ENCODE peak calls at places on chromosomes 12 and 14, in nine cellular contexts. One of them, this sample, is unnamed. For H3K4me1, the result is how much of the 10 kb centered on the place peaks cover.

GRCh38 chr14:60721331-60722162 is 2.6 kb downstream of the SIX4 start:
- DNase-seq in H1: no peak
- DNase-seq in K562: peak
- DNase-seq in transverse colon: peak
- DNase-seq in ovary: peak
- DNase-seq in stomach: peak
- DNase-seq in sigmoid colon: peak
- DNase-seq in A549: peak
- DNase-seq in suprapubic skin: peak
- DNase-seq in this sample: no peak

GRCh38 chr12:6963741-6964446 is 6.6 kb downstream of the PHB2 start:
- DNase-seq in ovary: no peak
- DNase-seq in transverse colon: no peak
- DNase-seq in H1: no peak
- DNase-seq in sigmoid colon: peak
- DNase-seq in suprapubic skin: no peak
- DNase-seq in A549: no peak
- DNase-seq in K562: no peak
- DNase-seq in stomach: no peak
- DNase-seq in this sample: no peak

GRCh38 chr12:112684742-112685141 is 106.8 kb upstream of the RPH3A start:
- DNase-seq in suprapubic skin: no peak
- DNase-seq in H1: no peak
- DNase-seq in K562: no peak
- DNase-seq in A549: no peak
- DNase-seq in transverse colon: no peak
- DNase-seq in ovary: no peak
- DNase-seq in stomach: no peak
- DNase-seq in sigmoid colon: no peak
- DNase-seq in this sample: no peak

GRCh38 chr12:124626841-124627502 is 59.6 kb upstream of the NCOR2 start:
- DNase-seq in transverse colon: no peak
- DNase-seq in sigmoid colon: peak
- DNase-seq in stomach: peak
- DNase-seq in suprapubic skin: no peak
- DNase-seq in A549: no peak
- DNase-seq in ovary: peak
- DNase-seq in K562: no peak
- DNase-seq in H1: no peak
- DNase-seq in this sample: peak

GRCh38 chr14:56181666-56182065 is 63.5 kb downstream of the PELI2 start:
- DNase-seq in K562: no peak
- DNase-seq in A549: no peak
- DNase-seq in H1: no peak
- DNase-seq in transverse colon: no peak
- DNase-seq in suprapubic skin: no peak
- DNase-seq in sigmoid colon: no peak
- DNase-seq in ovary: no peak
- DNase-seq in stomach: peak
- DNase-seq in this sample: no peak

GRCh38 chr14:60095781-60096450 is 4.2 kb downstream of the PCNX4 start:
- DNase-seq in ovary: no peak
- DNase-seq in sigmoid colon: no peak
- DNase-seq in K562: no peak
- DNase-seq in A549: no peak
- DNase-seq in stomach: no peak
- DNase-seq in suprapubic skin: no peak
- DNase-seq in transverse colon: no peak
- DNase-seq in H1: no peak
- DNase-seq in this sample: no peak

GRCh38 chr12:77894548-77894947 is 63.9 kb downstream of the NAV3 start:
- DNase-seq in stomach: no peak
- DNase-seq in suprapubic skin: no peak
- DNase-seq in sigmoid colon: no peak
- DNase-seq in A549: no peak
- DNase-seq in ovary: no peak
- DNase-seq in H1: no peak
- DNase-seq in transverse colon: no peak
- DNase-seq in K562: no peak
- DNase-seq in this sample: no peak

GRCh38 chr14:80117876-80118275 is 93.4 kb downstream of the DIO2 start:
- DNase-seq in transverse colon: no peak
- DNase-seq in K562: no peak
- DNase-seq in ovary: no peak
- DNase-seq in sigmoid colon: no peak
- DNase-seq in stomach: no peak
- DNase-seq in suprapubic skin: no peak
- DNase-seq in H1: no peak
- DNase-seq in A549: no peak
- DNase-seq in this sample: no peak

GRCh38 chr12:69225251-69225910 is 14.0 kb upstream of the CPSF6 start:
- DNase-seq in ovary: no peak
- DNase-seq in K562: no peak
- DNase-seq in suprapubic skin: no peak
- DNase-seq in sigmoid colon: no peak
- DNase-seq in stomach: no peak
- DNase-seq in A549: no peak
- DNase-seq in transverse colon: no peak
- DNase-seq in H1: no peak
- DNase-seq in this sample: no peak

GRCh38 chr12:7709969-7710368 is 1.3 kb upstream of the DPPA3 start:
- DNase-seq in transverse colon: no peak
- DNase-seq in suprapubic skin: no peak
- DNase-seq in stomach: no peak
- DNase-seq in sigmoid colon: no peak
- DNase-seq in ovary: no peak
- DNase-seq in H1: no peak
- DNase-seq in A549: no peak
- DNase-seq in K562: no peak
- DNase-seq in this sample: no peak

GRCh38 chr12:130461868-130462557 is 124.3 kb downstream of the PIWIL1 start:
- DNase-seq in ovary: no peak
- DNase-seq in H1: no peak
- DNase-seq in sigmoid colon: no peak
- DNase-seq in stomach: no peak
- DNase-seq in suprapubic skin: no peak
- DNase-seq in K562: no peak
- DNase-seq in A549: no peak
- DNase-seq in transverse colon: no peak
- DNase-seq in this sample: no peak

GRCh38 chr14:23478109-23478698 is 8.7 kb downstream of the NGDN start:
- DNase-seq in stomach: peak
- DNase-seq in transverse colon: peak
- DNase-seq in ovary: peak
- DNase-seq in A549: peak
- DNase-seq in H1: no peak
- DNase-seq in K562: peak
- DNase-seq in suprapubic skin: no peak
- DNase-seq in sigmoid colon: no peak
- DNase-seq in this sample: peak

DNA sequence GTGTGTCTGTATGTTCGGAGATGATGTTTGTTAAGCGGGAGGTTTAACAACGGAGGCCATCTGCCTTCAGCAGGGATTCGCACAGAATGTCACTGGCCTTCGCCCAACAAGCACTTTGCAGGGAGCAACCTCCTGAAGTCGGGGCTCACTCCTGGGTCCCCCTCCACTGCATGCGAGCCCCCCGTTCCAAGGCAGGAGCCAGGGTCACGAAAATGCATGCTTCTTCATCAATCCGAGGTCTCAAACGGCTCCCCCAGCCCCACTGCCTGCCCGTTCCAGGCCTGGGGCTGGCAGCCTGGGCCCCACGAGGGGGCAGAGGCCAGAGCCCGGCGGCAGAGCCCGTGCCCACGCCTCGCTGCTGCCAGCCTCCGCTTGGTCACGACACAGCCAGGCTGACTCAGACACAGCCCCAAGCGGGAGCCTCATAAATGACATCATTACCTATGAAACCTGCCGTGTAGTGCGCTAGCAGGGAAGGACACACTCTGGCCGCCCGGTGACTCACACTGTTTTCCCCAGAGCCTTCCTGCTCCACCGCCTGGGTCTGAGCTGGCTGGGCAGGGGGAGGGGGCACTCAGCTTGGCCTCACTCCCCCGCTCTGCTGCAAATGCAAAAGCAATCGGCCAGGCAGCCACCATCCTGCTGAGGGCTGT is 169.5 kb upstream of the RTL1 start:
- DNase-seq in A549: peak
- DNase-seq in H1: peak
- DNase-seq in stomach: peak
- DNase-seq in ovary: peak
- DNase-seq in suprapubic skin: peak
- DNase-seq in sigmoid colon: peak
- DNase-seq in K562: peak
- DNase-seq in transverse colon: peak
- DNase-seq in this sample: no peak
- H3K4me1 ChIP-seq in A549: under half
- H3K4me1 ChIP-seq in H1: under half
- H3K4me1 ChIP-seq in stomach: under half
- H3K4me1 ChIP-seq in ovary: under half
- H3K4me1 ChIP-seq in suprapubic skin: under half
- H3K4me1 ChIP-seq in sigmoid colon: under half
- H3K4me1 ChIP-seq in K562: under half
- H3K4me1 ChIP-seq in transverse colon: under half
- H3K4me1 ChIP-seq in this sample: under half

GRCh38 chr14:64502476-64503183 is 1.0 kb downstream of the ZBTB25 start:
- DNase-seq in transverse colon: peak
- DNase-seq in H1: no peak
- DNase-seq in A549: no peak
- DNase-seq in sigmoid colon: peak
- DNase-seq in suprapubic skin: no peak
- DNase-seq in ovary: no peak
- DNase-seq in K562: no peak
- DNase-seq in stomach: peak
- DNase-seq in this sample: no peak

GRCh38 chr14:64500088-64500487 is 3.5 kb downstream of the ZBTB25 start:
- DNase-seq in ovary: no peak
- DNase-seq in A549: no peak
- DNase-seq in transverse colon: no peak
- DNase-seq in K562: no peak
- DNase-seq in H1: no peak
- DNase-seq in suprapubic skin: no peak
- DNase-seq in stomach: no peak
- DNase-seq in sigmoid colon: no peak
- DNase-seq in this sample: no peak

GRCh38 chr14:64503434-64504309 is at the start of gene ZBTB25:
- DNase-seq in sigmoid colon: peak
- DNase-seq in suprapubic skin: peak
- DNase-seq in ovary: peak
- DNase-seq in stomach: peak
- DNase-seq in A549: peak
- DNase-seq in H1: peak
- DNase-seq in K562: peak
- DNase-seq in transverse colon: peak
- DNase-seq in this sample: peak

GRCh38 chr14:64503184-64503433 is 529 bp downstream of the ZBTB25 start:
- DNase-seq in H1: no peak
- DNase-seq in K562: no peak
- DNase-seq in stomach: no peak
- DNase-seq in suprapubic skin: no peak
- DNase-seq in sigmoid colon: peak
- DNase-seq in A549: no peak
- DNase-seq in transverse colon: no peak
- DNase-seq in ovary: no peak
- DNase-seq in this sample: no peak

DNA sequence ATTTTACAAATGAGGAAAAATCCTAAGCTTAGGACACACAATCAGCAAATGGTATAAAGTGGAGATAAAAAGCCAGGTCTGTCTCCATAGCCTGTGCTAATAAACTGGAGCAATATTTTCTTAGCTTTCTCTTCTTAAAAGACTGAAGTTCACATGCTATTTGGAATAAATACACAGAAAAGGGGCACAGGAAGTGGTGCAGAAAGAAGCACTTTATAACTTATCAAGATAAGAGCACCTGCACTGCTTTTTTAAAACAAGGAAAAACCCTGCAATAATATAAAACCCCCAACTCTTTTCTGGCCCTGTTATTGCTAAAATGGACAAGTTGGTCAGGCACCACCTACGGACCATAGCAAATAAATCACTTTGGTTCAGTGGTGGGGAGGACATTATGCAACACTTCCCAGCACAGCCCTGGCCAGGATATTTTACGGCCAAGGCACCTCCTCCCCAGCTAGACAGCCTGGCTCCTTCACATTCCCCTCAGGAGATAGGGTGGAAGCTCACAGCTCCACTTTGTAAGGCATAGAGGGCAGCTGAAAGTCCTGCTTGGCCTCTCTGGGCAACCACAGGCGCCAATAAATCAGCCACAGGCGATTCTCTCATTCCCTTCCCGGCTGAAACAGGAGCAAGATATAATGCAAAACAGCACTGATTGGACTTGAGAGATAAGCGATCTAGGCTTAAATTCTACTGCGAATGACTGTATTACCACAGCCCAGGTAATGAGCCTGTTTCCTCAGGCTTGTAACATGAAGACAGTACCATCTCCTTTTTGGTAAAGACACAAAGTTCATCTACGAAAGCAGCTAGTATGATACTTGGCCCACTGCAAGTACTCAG is 2.1 kb downstream of the ZBTB25 start:
- DNase-seq in suprapubic skin: no peak
- DNase-seq in A549: no peak
- DNase-seq in stomach: peak
- DNase-seq in transverse colon: peak
- DNase-seq in H1: no peak
- DNase-seq in K562: no peak
- DNase-seq in sigmoid colon: peak
- DNase-seq in ovary: peak
- DNase-seq in this sample: peak
- TF ChIP-seq CTCF in suprapubic skin: no peak
- TF ChIP-seq CTCF in A549: no peak
- TF ChIP-seq CTCF in stomach: no peak
- TF ChIP-seq CTCF in transverse colon: no peak
- TF ChIP-seq CTCF in H1: no peak
- TF ChIP-seq CTCF in K562: no peak
- TF ChIP-seq CTCF in sigmoid colon: no peak
- TF ChIP-seq CTCF in ovary: no peak
- TF ChIP-seq CTCF in this sample: no peak

GRCh38 chr14:67487937-67488893 is at the start of gene TMEM229B:
- DNase-seq in sigmoid colon: no peak
- DNase-seq in suprapubic skin: no peak
- DNase-seq in H1: no peak
- DNase-seq in stomach: peak
- DNase-seq in ovary: no peak
- DNase-seq in transverse colon: peak
- DNase-seq in A549: no peak
- DNase-seq in K562: no peak
- DNase-seq in this sample: no peak
- TF ChIP-seq EP300 in sigmoid colon: no peak
- TF ChIP-seq EP300 in suprapubic skin: no peak
- TF ChIP-seq EP300 in H1: no peak
- TF ChIP-seq EP300 in stomach: no peak
- TF ChIP-seq EP300 in ovary: no peak
- TF ChIP-seq EP300 in transverse colon: no peak
- TF ChIP-seq EP300 in A549: no peak
- TF ChIP-seq EP300 in K562: no peak
- TF ChIP-seq EP300 in this sample: no peak

DNA sequence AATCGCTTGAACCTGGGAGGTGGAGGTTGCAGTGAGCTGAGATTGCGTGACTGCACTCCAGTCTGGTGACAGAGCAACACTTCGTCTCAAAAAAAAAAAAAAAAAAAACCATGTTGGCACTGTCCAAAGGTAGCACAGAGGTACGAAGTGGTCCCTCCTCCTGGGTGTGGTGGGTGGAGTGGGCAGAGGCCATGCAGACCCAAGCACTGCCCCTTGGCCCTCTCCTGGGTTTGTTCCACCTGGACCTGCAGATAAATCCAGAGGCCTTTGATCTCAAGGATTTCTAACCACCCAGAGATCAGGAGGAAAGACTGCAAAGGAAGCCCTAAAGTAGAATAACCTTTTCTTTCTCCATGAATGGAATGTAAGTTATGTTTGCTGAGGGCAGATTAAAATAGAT is 8.7 kb upstream of the GALNT6 start:
- DNase-seq in sigmoid colon: no peak
- DNase-seq in K562: no peak
- DNase-seq in ovary: no peak
- DNase-seq in stomach: no peak
- DNase-seq in A549: no peak
- DNase-seq in transverse colon: peak
- DNase-seq in H1: no peak
- DNase-seq in suprapubic skin: no peak
- DNase-seq in this sample: no peak
- H3K4me1 ChIP-seq in sigmoid colon: under half
- H3K4me1 ChIP-seq in K562: under half
- H3K4me1 ChIP-seq in ovary: under half
- H3K4me1 ChIP-seq in stomach: under half
- H3K4me1 ChIP-seq in A549: under half
- H3K4me1 ChIP-seq in transverse colon: under half
- H3K4me1 ChIP-seq in H1: under half
- H3K4me1 ChIP-seq in suprapubic skin: under half
- H3K4me1 ChIP-seq in this sample: under half

This sample was measured in tibial nerve.